ENCODE peak calls at places on chromosomes 3 and 15, in four cellular contexts. F is sigmoid colon, K is A549, T is SK-N-SH. Q is an unnamed sample.

GRCh38 chr15:77786956-77787355 is 154.2 kb upstream of the LINGO1 start:
- DNase-seq in F (no peak), K (no peak), T (no peak), Q (no peak)

GRCh38 chr3:133264920-133265319 is 134.9 kb upstream of the BFSP2 start:
- DNase-seq in F (no peak), K (no peak), T (peak), Q (no peak)

GRCh38 chr15:37860896-37861295 is 73.5 kb upstream of the TMCO5A start:
- DNase-seq in F (no peak), K (no peak), T (no peak), Q (no peak)

GRCh38 chr3:119745942-119746341 is 36.0 kb upstream of the NR1I2 start:
- DNase-seq in F (no peak), K (no peak), T (no peak), Q (no peak)

GRCh38 chr3:37511357-37511970 is 337.1 kb upstream of the LRRFIP2 start:
- DNase-seq in F (no peak), K (no peak), T (no peak), Q (no peak)

GRCh38 chr3:191068946-191069813 is 129.9 kb upstream of the OSTN start:
- DNase-seq in F (no peak), K (no peak), T (no peak), Q (no peak)

GRCh38 chr15:28103831-28104230 is 4.7 kb upstream of the OCA2 start:
- DNase-seq in F (peak), K (no peak), T (no peak), Q (no peak)

GRCh38 chr3:168094877-168095610 is 680 bp downstream of the GOLIM4 start:
- DNase-seq in F (peak), K (peak), T (peak), Q (peak)

GRCh38 chr15:69854521-69855171 is 243.1 kb downstream of the TLE3 start:
- DNase-seq in F (no peak), K (no peak), T (peak), Q (no peak)

GRCh38 chr3:143283432-143284128 is 164.0 kb downstream of the CHST2 start:
- DNase-seq in F (no peak), K (no peak), T (no peak), Q (no peak)

GRCh38 chr3:115381573-115381912 is 234.5 kb upstream of the ZBTB20 start:
- DNase-seq in F (no peak), K (no peak), T (no peak), Q (no peak)

GRCh38 chr15:98547741-98548166 is 100.6 kb upstream of the IGF1R start:
- DNase-seq in F (peak), K (no peak), T (no peak), Q (peak)

GRCh38 chr3:190017575-190018288 is 103.0 kb downstream of the P3H2 start:
- DNase-seq in F (no peak), K (no peak), T (peak), Q (no peak)

GRCh38 chr3:13764161-13764560 is 115.7 kb downstream of the WNT7A start:
- DNase-seq in F (no peak), K (no peak), T (no peak), Q (no peak)

GRCh38 chr15:64897345-64897985 is 14.2 kb upstream of the ANKDD1A start:
- DNase-seq in F (peak), K (no peak), T (no peak), Q (no peak)

GRCh38 chr3:119690043-119690656 is 12.7 kb upstream of the CFAP91 start:
- DNase-seq in F (no peak), K (peak), T (peak), Q (no peak)

GRCh38 chr3:146542968-146543367 is 1.4 kb downstream of the PLSCR1 start:
- DNase-seq in F (no peak), K (no peak), T (no peak), Q (no peak)

GRCh38 chr15:99053380-99054024 is 45.9 kb upstream of the PGPEP1L start:
- DNase-seq in F (no peak), K (no peak), T (no peak), Q (no peak)

GRCh38 chr3:178001670-178002101 is 534.5 kb upstream of the KCNMB2 start:
- DNase-seq in F (no peak), K (no peak), T (no peak), Q (no peak)

GRCh38 chr3:79490165-79491028 is 277.4 kb downstream of the ROBO1 start:
- DNase-seq in F (peak), K (no peak), T (no peak), Q (peak)

GRCh38 chr15:42056934-42057743 is 36.3 kb upstream of the PLA2G4E start:
- DNase-seq in F (no peak), K (peak), T (peak), Q (peak)

GRCh38 chr15:83380682-83381081 is 66.5 kb upstream of the SH3GL3 start:
- DNase-seq in F (no peak), K (peak), T (peak), Q (no peak)

GRCh38 chr3:30305021-30305420 is 301.4 kb upstream of the TGFBR2 start:
- DNase-seq in F (no peak), K (no peak), T (no peak), Q (no peak)

GRCh38 chr3:30310251-30310954 is 296.0 kb upstream of the TGFBR2 start:
- DNase-seq in F (no peak), K (no peak), T (no peak), Q (no peak)

GRCh38 chr3:30306896-30307295 is 299.5 kb upstream of the TGFBR2 start:
- DNase-seq in F (no peak), K (no peak), T (no peak), Q (no peak)

GRCh38 chr3:30307548-30307947 is 298.9 kb upstream of the TGFBR2 start:
- DNase-seq in F (no peak), K (no peak), T (no peak), Q (no peak)

GRCh38 chr3:30308131-30308530 is 298.3 kb upstream of the TGFBR2 start:
- DNase-seq in F (no peak), K (no peak), T (no peak), Q (no peak)
- TF ChIP-seq EP300 in F (peak), K (no peak), T (no peak), Q (no peak)

GRCh38 chr3:123388811-123389210 is 60.1 kb downstream of the ADCY5 start:
- DNase-seq in F (no peak), K (no peak), T (no peak), Q (no peak)
- TF ChIP-seq EP300 in F (no peak), K (no peak), T (no peak), Q (no peak)

DNA sequence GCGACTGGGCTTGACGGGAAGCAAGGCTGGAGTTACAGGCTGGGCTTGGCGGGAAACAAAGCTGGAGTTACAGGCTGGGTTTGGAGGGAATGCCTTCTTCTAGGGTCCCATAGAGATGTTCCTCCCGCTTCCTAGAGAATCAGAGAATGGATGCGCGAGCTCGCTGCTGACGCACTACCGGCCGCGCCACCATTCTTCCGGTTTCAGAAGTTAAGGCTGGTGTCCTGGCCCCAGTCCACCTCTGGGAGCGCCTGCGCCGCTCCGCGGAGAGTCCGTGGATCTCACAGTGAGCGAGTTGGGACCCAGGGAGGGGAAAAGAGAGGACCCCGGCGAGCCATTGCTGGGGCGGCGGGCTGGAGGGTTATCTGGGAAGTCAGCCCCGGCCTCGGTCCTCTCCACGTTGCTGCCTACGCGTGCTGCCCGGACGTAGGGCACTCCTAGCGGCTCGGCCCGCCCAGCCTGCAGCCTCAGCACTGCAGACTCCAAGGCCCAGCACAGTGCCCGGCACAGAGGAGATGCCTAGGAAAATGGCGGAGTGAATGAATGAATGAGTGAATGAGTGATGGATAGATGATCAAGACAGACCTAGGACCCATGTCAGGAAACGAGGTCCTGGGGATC is at the start of gene ZNF502:
- DNase-seq in F (peak), K (peak), T (peak), Q (peak)
- TF ChIP-seq EP300 in F (no peak), K (no peak), T (no peak), Q (no peak)

GRCh38 chr3:158649791-158650190 is 5.5 kb downstream of the GFM1 start:
- DNase-seq in F (no peak), K (no peak), T (no peak), Q (no peak)

GRCh38 chr3:158640646-158641045 is 3.7 kb upstream of the GFM1 start:
- DNase-seq in F (no peak), K (no peak), T (no peak), Q (no peak)

GRCh38 chr3:158642005-158642404 is 2.3 kb upstream of the GFM1 start:
- DNase-seq in F (no peak), K (no peak), T (no peak), Q (no peak)

GRCh38 chr3:158642474-158643210 is 1.7 kb upstream of the GFM1 start:
- DNase-seq in F (no peak), K (no peak), T (no peak), Q (no peak)

DNA sequence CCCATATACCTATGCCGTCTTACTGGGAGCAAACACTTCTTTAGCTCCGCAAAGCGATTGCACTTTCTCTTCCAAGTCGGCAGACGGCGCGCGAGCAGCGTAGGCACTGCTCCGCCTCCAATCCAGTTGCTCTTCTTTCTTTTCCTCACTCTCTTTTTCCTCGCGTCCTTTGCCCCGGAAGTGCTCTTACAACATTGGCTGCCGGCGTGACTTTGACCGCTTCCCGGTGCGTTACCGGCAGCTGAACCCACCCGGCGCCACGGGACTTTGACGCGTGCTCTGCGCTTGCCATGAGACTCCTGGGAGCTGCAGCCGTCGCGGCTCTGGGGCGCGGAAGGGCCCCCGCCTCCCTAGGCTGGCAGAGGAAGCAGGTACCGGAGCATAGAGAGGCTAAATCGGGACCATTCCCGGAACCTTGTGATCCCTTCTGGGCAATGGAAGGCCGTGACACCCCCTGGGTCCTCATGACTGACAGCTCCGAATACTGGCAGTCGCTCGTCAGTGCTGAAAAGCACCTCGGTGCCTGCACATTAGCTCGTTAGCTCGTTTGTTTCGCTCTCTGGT is at the start of gene GFM1:
- DNase-seq in F (peak), K (peak), T (peak), Q (peak)
- TF ChIP-seq EP300 in F (no peak), K (no peak), T (no peak), Q (peak)

GRCh38 chr15:60478633-60479360 is at the start of gene ICE2:
- DNase-seq in F (peak), K (peak), T (peak), Q (peak)
- TF ChIP-seq EP300 in F (no peak), K (no peak), T (no peak), Q (peak)

GRCh38 chr3:24686764-24687163 is 192.1 kb upstream of the THRB start:
- DNase-seq in F (no peak), K (no peak), T (no peak), Q (no peak)
- TF ChIP-seq EP300 in F (no peak), K (no peak), T (no peak), Q (no peak)

DNA sequence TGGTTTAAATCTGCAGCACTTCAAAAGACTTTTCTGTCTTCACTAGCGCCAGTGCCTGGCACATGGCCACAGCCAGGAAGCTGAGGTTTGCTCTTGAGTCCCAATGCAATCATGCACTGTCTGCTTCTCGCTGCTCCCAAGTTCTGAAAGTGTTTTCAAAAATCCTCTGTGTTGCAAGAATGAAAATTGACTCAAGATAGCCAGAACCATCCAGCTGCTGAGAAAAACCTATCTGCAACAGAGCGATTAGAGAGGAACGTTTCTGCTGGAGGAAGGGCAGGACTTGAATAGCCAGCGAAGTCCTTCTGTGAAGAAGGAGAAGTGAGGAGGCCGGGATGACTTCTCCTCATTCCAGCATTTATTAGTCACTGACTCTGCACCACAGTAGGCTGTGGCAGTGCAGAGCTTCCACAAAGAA is 358.4 kb upstream of the NR2F2 start:
- DNase-seq in F (no peak), K (no peak), T (no peak), Q (peak)
- TF ChIP-seq EP300 in F (no peak), K (no peak), T (no peak), Q (no peak)

GRCh38 chr3:170038434-170039110 is 777 bp downstream of the GPR160 start:
- DNase-seq in F (no peak), K (no peak), T (no peak), Q (no peak)

GRCh38 chr3:170040283-170040907 is 2.6 kb downstream of the GPR160 start:
- DNase-seq in F (no peak), K (no peak), T (no peak), Q (no peak)

GRCh38 chr3:170043506-170043905 is 5.7 kb downstream of the GPR160 start:
- DNase-seq in F (no peak), K (no peak), T (peak), Q (no peak)

GRCh38 chr3:170033489-170033888 is 4.3 kb upstream of the GPR160 start:
- DNase-seq in F (no peak), K (no peak), T (no peak), Q (no peak)

GRCh38 chr3:170037463-170038433 is at the start of gene GPR160:
- DNase-seq in F (no peak), K (peak), T (peak), Q (peak)
- TF ChIP-seq EP300 in F (no peak), K (no peak), T (no peak), Q (no peak)